ENCODE peak calls at places on chromosomes 12 and 14, in nine cellular contexts. P is mucosa of gallbladder, T is HFF-Myc, B is progenitor cell of endocrine pancreas, H is tibial artery, R is glutamatergic neuron, Y is dermis microvascular lymphatic vessel endothelial cell, U is omental fat pad, L is sigmoid colon. E is an unnamed sample.

GRCh38 chr12:31272607-31273225 is 53.2 kb downstream of the SINHCAF start:
- DNase-seq in P (no peak), T (no peak), B (no peak), H (no peak), R (no peak), Y (no peak), U (no peak), L (no peak), E (no peak)

GRCh38 chr14:100786131-100786530 is 39.8 kb upstream of the MEG3 start:
- DNase-seq in P (no peak), T (no peak), B (no peak), H (no peak), R (no peak), Y (no peak), U (no peak), L (no peak), E (no peak)

GRCh38 chr14:23494223-23494622 is 24.7 kb downstream of the NGDN start:
- DNase-seq in P (peak), T (no peak), B (no peak), H (no peak), R (no peak), Y (no peak), U (no peak), L (no peak), E (no peak)

GRCh38 chr12:117640511-117640910 is 279.1 kb upstream of the NOS1 start:
- DNase-seq in P (no peak), T (no peak), B (no peak), H (no peak), R (no peak), Y (no peak), U (no peak), L (no peak), E (no peak)

GRCh38 chr12:46490635-46491034 is 118.1 kb upstream of the SLC38A2 start:
- DNase-seq in P (no peak), T (no peak), B (no peak), H (no peak), R (no peak), Y (no peak), U (no peak), L (no peak), E (no peak)

GRCh38 chr12:101616027-101616494 is 21.3 kb downstream of the MYBPC1 start:
- DNase-seq in P (peak), T (no peak), B (no peak), H (no peak), R (no peak), Y (no peak), U (no peak), L (no peak), E (no peak)

GRCh38 chr12:53867216-53868012 is 71.2 kb upstream of the HOXC13 start:
- DNase-seq in P (no peak), T (no peak), B (no peak), H (no peak), R (no peak), Y (no peak), U (no peak), L (no peak), E (no peak)

GRCh38 chr12:56298828-56299227 is 1.3 kb downstream of the CS start:
- DNase-seq in P (no peak), T (no peak), B (no peak), H (no peak), R (no peak), Y (no peak), U (no peak), L (no peak), E (no peak)

E was measured in stimulated activated effector memory CD8-positive, alpha-beta T cell treated with anti-CD3 and anti-CD28 coated beads, Interleukin-12 subunit alpha, Interleukin-12 subunit beta, amount 100 ng/mL, for 72 hours.